ENCODE peak calls at places on chromosomes 1 and 21, in four cellular contexts. Q is RWPE2, N is psoas muscle, T is RWPE1. M is an unnamed sample.

GRCh38 chr21:20996421-20997307 is 1.5 kb upstream of the NCAM2 start:
- DNase-seq in Q (no peak), N (no peak), T (no peak), M (no peak)

GRCh38 chr1:232016636-232017035 is 390.0 kb downstream of the DISC1 start:
- DNase-seq in Q (no peak), N (no peak), T (no peak), M (no peak)

GRCh38 chr1:12316331-12316730 is 86.5 kb downstream of the VPS13D start:
- DNase-seq in Q (no peak), N (no peak), T (no peak), M (no peak)

GRCh38 chr1:231201375-231202124 is 39.5 kb upstream of the GNPAT start:
- DNase-seq in Q (no peak), N (no peak), T (no peak), M (no peak)

GRCh38 chr1:96256391-96256790 is 465.2 kb upstream of the PTBP2 start:
- DNase-seq in Q (no peak), N (no peak), T (no peak), M (no peak)

GRCh38 chr21:33541105-33541711 is 709 bp downstream of the GART start:
- DNase-seq in Q (no peak), N (peak; percentile 13), T (no peak), M (no peak)

GRCh38 chr1:107529511-107530149 is 388.8 kb downstream of the NTNG1 start:
- DNase-seq in Q (no peak), N (no peak), T (peak; percentile 63), M (no peak)

GRCh38 chr1:204260601-204261197 is 46.9 kb upstream of the GOLT1A start:
- DNase-seq in Q (no peak), N (no peak), T (no peak), M (no peak)

GRCh38 chr1:227369102-227369760 is 50.9 kb upstream of the CDC42BPA start:
- DNase-seq in Q (no peak), N (no peak), T (no peak), M (no peak)

GRCh38 chr1:113042336-113043143 is 30.5 kb upstream of the LRIG2 start:
- DNase-seq in Q (peak; percentile 60), N (peak; percentile 71), T (peak; percentile 72), M (peak; percentile 93)

GRCh38 chr1:16020325-16020724 is 1.5 kb upstream of the CLCNKA start:
- DNase-seq in Q (no peak), N (peak; percentile 30), T (no peak), M (no peak)

GRCh38 chr1:33706634-33707255 is 157.1 kb upstream of the HMGB4 start:
- DNase-seq in Q (no peak), N (no peak), T (no peak), M (peak; percentile 87)

GRCh38 chr21:41923641-41924342 is 30.0 kb downstream of the C2CD2 start:
- DNase-seq in Q (no peak), N (peak; percentile 67), T (no peak), M (no peak)

GRCh38 chr1:109933856-109934711 is 23.4 kb downstream of the CSF1 start:
- DNase-seq in Q (no peak), N (peak; percentile 41), T (no peak), M (no peak)

GRCh38 chr1:151221616-151222015 is 23.3 kb downstream of the PIP5K1A start:
- DNase-seq in Q (no peak), N (no peak), T (no peak), M (no peak)

GRCh38 chr1:23613191-23614126 is 54.2 kb upstream of the ID3 start:
- DNase-seq in Q (no peak), N (no peak), T (no peak), M (no peak)

GRCh38 chr1:197439708-197440107 is 171.7 kb downstream of the CRB1 start:
- DNase-seq in Q (no peak), N (no peak), T (no peak), M (no peak)

GRCh38 chr1:221337106-221337505 is 404.8 kb downstream of the DUSP10 start:
- DNase-seq in Q (no peak), N (no peak), T (no peak), M (no peak)

GRCh38 chr1:60972841-60973364 is 109.5 kb upstream of the NFIA start:
- DNase-seq in Q (no peak), N (no peak), T (peak; percentile 69), M (no peak)

GRCh38 chr1:180042994-180043622 is 88.5 kb downstream of the CEP350 start:
- DNase-seq in Q (no peak), N (no peak), T (peak; percentile 10), M (no peak)

GRCh38 chr1:58839871-58840835 is 56.3 kb upstream of the JUN start:
- DNase-seq in Q (no peak), N (no peak), T (peak; percentile 17), M (no peak)
- H3K27ac ChIP-seq in Q (peak overlapping the region; percentile 53), N (no peak overlapping the region), T (no peak overlapping the region), M (no peak overlapping the region)

GRCh38 chr1:168287237-168287664 is 6.6 kb downstream of the TBX19 start:
- DNase-seq in Q (no peak), N (no peak), T (peak; percentile 26), M (no peak)

GRCh38 chr1:168281603-168282002 is 926 bp downstream of the TBX19 start:
- DNase-seq in Q (no peak), N (no peak), T (no peak), M (no peak)

GRCh38 chr1:168288311-168289052 is 7.8 kb downstream of the TBX19 start:
- DNase-seq in Q (no peak), N (no peak), T (no peak), M (no peak)

GRCh38 chr1:168285419-168285790 is 4.7 kb downstream of the TBX19 start:
- DNase-seq in Q (no peak), N (no peak), T (no peak), M (no peak)

GRCh38 chr1:168285971-168286628 is 5.4 kb downstream of the TBX19 start:
- DNase-seq in Q (no peak), N (no peak), T (no peak), M (no peak)
- H3K27ac ChIP-seq in Q (peak overlapping the region; percentile 82), N (no peak overlapping the region), T (no peak overlapping the region), M (no peak overlapping the region)

GRCh38 chr1:185911978-185912377 is 177.8 kb downstream of the HMCN1 start:
- DNase-seq in Q (no peak), N (no peak), T (no peak), M (no peak)
- H3K27ac ChIP-seq in Q (no peak overlapping the region), N (no peak overlapping the region), T (no peak overlapping the region), M (no peak overlapping the region)

GRCh38 chr1:25817840-25818501 is 1.8 kb upstream of the MTFR1L start:
- DNase-seq in Q (no peak), N (no peak), T (no peak), M (no peak)

GRCh38 chr1:25816112-25816718 is 3.5 kb upstream of the MTFR1L start:
- DNase-seq in Q (no peak), N (no peak), T (no peak), M (no peak)

GRCh38 chr1:25819496-25820246 is at the start of gene MTFR1L:
- DNase-seq in Q (no peak), N (peak; percentile 87), T (peak; percentile 92), M (peak; percentile 95)

GRCh38 chr1:25820247-25821111 is 725 bp downstream of the MTFR1L start:
- DNase-seq in Q (no peak), N (peak; percentile 36), T (peak; percentile 76), M (no peak)

GRCh38 chr1:25818569-25818968 is 1.2 kb upstream of the MTFR1L start:
- DNase-seq in Q (no peak), N (no peak), T (no peak), M (no peak)
- H3K27ac ChIP-seq in Q (peak overlapping the region; percentile 58), N (peak overlapping the region; percentile 92), T (peak overlapping the region; percentile 92), M (peak overlapping the region; percentile 90)

GRCh38 chr1:77828098-77828497 is 48.6 kb downstream of the MIGA1 start:
- DNase-seq in Q (no peak), N (no peak), T (no peak), M (no peak)
- H3K27ac ChIP-seq in Q (no peak overlapping the region), N (peak overlapping the region; percentile 98), T (no peak overlapping the region), M (no peak overlapping the region)

DNA sequence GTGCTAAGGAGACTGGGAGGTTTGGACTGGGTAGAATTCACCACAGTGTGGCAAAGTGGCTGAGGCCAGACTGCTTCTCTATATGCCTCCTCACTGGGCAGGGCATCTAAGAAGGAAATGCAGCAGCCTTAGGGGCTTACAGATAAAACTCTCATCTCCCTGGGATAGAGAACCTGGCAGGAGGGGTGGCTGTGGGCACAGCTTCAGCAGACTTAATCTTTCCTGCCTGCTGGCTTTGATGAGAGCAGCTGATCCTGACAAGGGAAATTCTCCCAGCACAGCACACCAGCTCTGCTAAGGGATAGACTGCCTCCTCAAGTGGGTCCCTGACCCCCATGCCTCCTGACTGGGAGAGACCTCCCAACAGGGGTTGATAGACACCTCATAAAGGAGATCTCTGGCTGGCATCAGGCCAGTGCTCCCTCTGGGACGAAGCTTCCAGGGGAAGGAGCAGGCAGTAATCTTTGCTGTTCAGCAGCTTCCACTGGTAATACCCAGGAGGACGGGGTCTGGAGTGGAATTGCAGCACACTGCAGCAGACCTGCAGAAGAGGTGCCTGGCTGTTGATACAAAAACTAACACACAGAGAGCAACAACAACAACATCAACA is 25.2 kb downstream of the KIFAP3 start:
- DNase-seq in Q (no peak), N (peak; percentile 11), T (no peak), M (no peak)
- H3K27ac ChIP-seq in Q (no peak overlapping the region), N (no peak overlapping the region), T (no peak overlapping the region), M (no peak overlapping the region)

GRCh38 chr1:20478072-20478660 is 7.8 kb downstream of the CAMK2N1 start:
- DNase-seq in Q (no peak), N (no peak), T (no peak), M (no peak)
- H3K27ac ChIP-seq in Q (no peak overlapping the region), N (no peak overlapping the region), T (no peak overlapping the region), M (no peak overlapping the region)

M was measured in esophagus muscularis mucosa.